ENCODE peak calls at places on chromosomes 5 and 9, in five cellular contexts. One of them, this sample, is unnamed.

GRCh38 chr5:176901260-176902101 is 2.3 kb upstream of the HK3 start:
- DNase-seq in AG09319: no peak
- DNase-seq in germinal center: no peak
- DNase-seq in NCI-H69: no peak
- DNase-seq in amygdala: no peak
- DNase-seq in this sample: no peak

GRCh38 chr5:39783756-39784421 is 359.1 kb upstream of the DAB2 start:
- DNase-seq in AG09319: no peak
- DNase-seq in germinal center: no peak
- DNase-seq in NCI-H69: no peak
- DNase-seq in amygdala: no peak
- DNase-seq in this sample: no peak

GRCh38 chr9:134785325-134786108 is 95.1 kb upstream of the FCN2 start:
- DNase-seq in AG09319: no peak
- DNase-seq in germinal center: no peak
- DNase-seq in NCI-H69: peak
- DNase-seq in amygdala: no peak
- DNase-seq in this sample: no peak

GRCh38 chr9:127130661-127131538 is 8.5 kb upstream of the ANGPTL2 start:
- DNase-seq in AG09319: peak
- DNase-seq in germinal center: no peak
- DNase-seq in NCI-H69: peak
- DNase-seq in amygdala: peak
- DNase-seq in this sample: no peak

GRCh38 chr9:37908283-37908682 is 4.4 kb upstream of the SLC25A51 start:
- DNase-seq in AG09319: no peak
- DNase-seq in germinal center: no peak
- DNase-seq in NCI-H69: no peak
- DNase-seq in amygdala: no peak
- DNase-seq in this sample: no peak

GRCh38 chr5:160467555-160468418 is 46.1 kb downstream of the PTTG1 start:
- DNase-seq in AG09319: peak
- DNase-seq in germinal center: peak
- DNase-seq in NCI-H69: no peak
- DNase-seq in amygdala: peak
- DNase-seq in this sample: peak

GRCh38 chr9:967436-967835 is 9.0 kb upstream of the DMRT3 start:
- DNase-seq in AG09319: no peak
- DNase-seq in germinal center: no peak
- DNase-seq in NCI-H69: peak
- DNase-seq in amygdala: no peak
- DNase-seq in this sample: no peak

GRCh38 chr5:102910240-102911226 is 155.4 kb downstream of the PAM start:
- DNase-seq in AG09319: no peak
- DNase-seq in germinal center: no peak
- DNase-seq in NCI-H69: peak
- DNase-seq in amygdala: no peak
- DNase-seq in this sample: no peak

GRCh38 chr9:16203735-16204573 is 651.1 kb downstream of the CCDC171 start:
- DNase-seq in AG09319: no peak
- DNase-seq in germinal center: no peak
- DNase-seq in NCI-H69: no peak
- DNase-seq in amygdala: no peak
- DNase-seq in this sample: no peak

GRCh38 chr5:24141046-24141445 is 503.7 kb downstream of the CDH10 start:
- DNase-seq in AG09319: no peak
- DNase-seq in germinal center: no peak
- DNase-seq in NCI-H69: no peak
- DNase-seq in amygdala: no peak
- DNase-seq in this sample: no peak

GRCh38 chr9:126454795-126455194 is 128.2 kb downstream of the MVB12B start:
- DNase-seq in AG09319: no peak
- DNase-seq in germinal center: no peak
- DNase-seq in NCI-H69: no peak
- DNase-seq in amygdala: no peak
- DNase-seq in this sample: no peak

GRCh38 chr5:147901555-147901954 is 4.8 kb downstream of the C5orf46 start:
- DNase-seq in AG09319: no peak
- DNase-seq in germinal center: no peak
- DNase-seq in NCI-H69: no peak
- DNase-seq in amygdala: no peak
- DNase-seq in this sample: no peak

GRCh38 chr9:129624947-129625346 is 1.0 kb upstream of the NTMT1 start:
- DNase-seq in AG09319: no peak
- DNase-seq in germinal center: peak
- DNase-seq in NCI-H69: peak
- DNase-seq in amygdala: no peak
- DNase-seq in this sample: peak

GRCh38 chr5:66454186-66455078 is 141.8 kb upstream of the MAST4 start:
- DNase-seq in AG09319: no peak
- DNase-seq in germinal center: no peak
- DNase-seq in NCI-H69: no peak
- DNase-seq in amygdala: no peak
- DNase-seq in this sample: no peak

GRCh38 chr5:159463590-159464321 is 133.5 kb upstream of the IL12B start:
- DNase-seq in AG09319: peak
- DNase-seq in germinal center: no peak
- DNase-seq in NCI-H69: peak
- DNase-seq in amygdala: no peak
- DNase-seq in this sample: no peak

GRCh38 chr9:137660144-137660543 is 41.3 kb downstream of the EHMT1 start:
- DNase-seq in AG09319: no peak
- DNase-seq in germinal center: no peak
- DNase-seq in NCI-H69: no peak
- DNase-seq in amygdala: no peak
- DNase-seq in this sample: no peak

GRCh38 chr5:65062684-65063083 is 294.0 kb downstream of the CWC27 start:
- DNase-seq in AG09319: peak
- DNase-seq in germinal center: no peak
- DNase-seq in NCI-H69: peak
- DNase-seq in amygdala: no peak
- DNase-seq in this sample: no peak

GRCh38 chr9:123220127-123220526 is 48.3 kb downstream of the STRBP start:
- DNase-seq in AG09319: no peak
- DNase-seq in germinal center: no peak
- DNase-seq in NCI-H69: no peak
- DNase-seq in amygdala: no peak
- DNase-seq in this sample: no peak

GRCh38 chr5:6734243-6734695 is 21.0 kb downstream of the TENT4A start:
- DNase-seq in AG09319: no peak
- DNase-seq in germinal center: no peak
- DNase-seq in NCI-H69: no peak
- DNase-seq in amygdala: no peak
- DNase-seq in this sample: no peak

This sample was measured in GM20000.